ENCODE peak calls at places on chromosomes 6 and 20, in nine cellular contexts. One of them, this sample, is unnamed.

GRCh38 chr6:6738108-6738507 is 149.6 kb downstream of the LY86 start:
- DNase-seq in activated T-helper 2 cell treated with anti-CD3 and anti-CD28 coated beads, Interferon-gamma antibody, Interleukin-2, Interleukin-4, amounts not matched to agents 10 μg/mL and 5 μg/mL and 100 μg/mL, durations not matched to agents 14 hours and 24 hours and 36 hours: no peak
- DNase-seq in C1 segment of cervical spinal cord: no peak
- DNase-seq in stimulated activated CD4-positive, alpha-beta T cell treated with anti-CD3 and anti-CD28 coated beads, Interleukin-1b, Interleukin-23, amount 100 ng/mL, for 48 hours: no peak
- DNase-seq in retina: no peak
- DNase-seq in NCI-H2029: no peak
- DNase-seq in kidney tubule cell: no peak
- DNase-seq in CMK: no peak
- DNase-seq in tibial artery: no peak
- DNase-seq in this sample: no peak

GRCh38 chr20:57707320-57707719 is 2.5 kb downstream of the PMEPA1 start:
- DNase-seq in activated T-helper 2 cell treated with anti-CD3 and anti-CD28 coated beads, Interferon-gamma antibody, Interleukin-2, Interleukin-4, amounts not matched to agents 10 μg/mL and 5 μg/mL and 100 μg/mL, durations not matched to agents 14 hours and 24 hours and 36 hours: no peak
- DNase-seq in C1 segment of cervical spinal cord: no peak
- DNase-seq in stimulated activated CD4-positive, alpha-beta T cell treated with anti-CD3 and anti-CD28 coated beads, Interleukin-1b, Interleukin-23, amount 100 ng/mL, for 48 hours: no peak
- DNase-seq in retina: no peak
- DNase-seq in NCI-H2029: no peak
- DNase-seq in kidney tubule cell: no peak
- DNase-seq in CMK: no peak
- DNase-seq in tibial artery: no peak
- DNase-seq in this sample: no peak

GRCh38 chr6:34259529-34260069 is 10.8 kb upstream of the SMIM29 start:
- DNase-seq in activated T-helper 2 cell treated with anti-CD3 and anti-CD28 coated beads, Interferon-gamma antibody, Interleukin-2, Interleukin-4, amounts not matched to agents 10 μg/mL and 5 μg/mL and 100 μg/mL, durations not matched to agents 14 hours and 24 hours and 36 hours: no peak
- DNase-seq in C1 segment of cervical spinal cord: no peak
- DNase-seq in stimulated activated CD4-positive, alpha-beta T cell treated with anti-CD3 and anti-CD28 coated beads, Interleukin-1b, Interleukin-23, amount 100 ng/mL, for 48 hours: no peak
- DNase-seq in retina: no peak
- DNase-seq in NCI-H2029: no peak
- DNase-seq in kidney tubule cell: no peak
- DNase-seq in CMK: no peak
- DNase-seq in tibial artery: no peak
- DNase-seq in this sample: no peak

GRCh38 chr6:34234667-34235604 is 1.7 kb upstream of the HMGA1 start:
- DNase-seq in activated T-helper 2 cell treated with anti-CD3 and anti-CD28 coated beads, Interferon-gamma antibody, Interleukin-2, Interleukin-4, amounts not matched to agents 10 μg/mL and 5 μg/mL and 100 μg/mL, durations not matched to agents 14 hours and 24 hours and 36 hours: no peak
- DNase-seq in C1 segment of cervical spinal cord: no peak
- DNase-seq in stimulated activated CD4-positive, alpha-beta T cell treated with anti-CD3 and anti-CD28 coated beads, Interleukin-1b, Interleukin-23, amount 100 ng/mL, for 48 hours: peak; percentile 60
- DNase-seq in retina: peak; percentile 80
- DNase-seq in NCI-H2029: no peak
- DNase-seq in kidney tubule cell: no peak
- DNase-seq in CMK: no peak
- DNase-seq in tibial artery: no peak
- DNase-seq in this sample: no peak

GRCh38 chr20:19690462-19690861 is 67.6 kb upstream of the RIN2 start:
- DNase-seq in activated T-helper 2 cell treated with anti-CD3 and anti-CD28 coated beads, Interferon-gamma antibody, Interleukin-2, Interleukin-4, amounts not matched to agents 10 μg/mL and 5 μg/mL and 100 μg/mL, durations not matched to agents 14 hours and 24 hours and 36 hours: no peak
- DNase-seq in C1 segment of cervical spinal cord: no peak
- DNase-seq in stimulated activated CD4-positive, alpha-beta T cell treated with anti-CD3 and anti-CD28 coated beads, Interleukin-1b, Interleukin-23, amount 100 ng/mL, for 48 hours: no peak
- DNase-seq in retina: no peak
- DNase-seq in NCI-H2029: no peak
- DNase-seq in kidney tubule cell: no peak
- DNase-seq in CMK: no peak
- DNase-seq in tibial artery: no peak
- DNase-seq in this sample: no peak

GRCh38 chr6:157077251-157077650 is 246.1 kb downstream of the TMEM242 start:
- DNase-seq in activated T-helper 2 cell treated with anti-CD3 and anti-CD28 coated beads, Interferon-gamma antibody, Interleukin-2, Interleukin-4, amounts not matched to agents 10 μg/mL and 5 μg/mL and 100 μg/mL, durations not matched to agents 14 hours and 24 hours and 36 hours: no peak
- DNase-seq in C1 segment of cervical spinal cord: no peak
- DNase-seq in stimulated activated CD4-positive, alpha-beta T cell treated with anti-CD3 and anti-CD28 coated beads, Interleukin-1b, Interleukin-23, amount 100 ng/mL, for 48 hours: no peak
- DNase-seq in retina: no peak
- DNase-seq in NCI-H2029: no peak
- DNase-seq in kidney tubule cell: no peak
- DNase-seq in CMK: no peak
- DNase-seq in tibial artery: no peak
- DNase-seq in this sample: no peak

GRCh38 chr6:52063584-52064400 is 23.6 kb downstream of the PKHD1 start:
- DNase-seq in activated T-helper 2 cell treated with anti-CD3 and anti-CD28 coated beads, Interferon-gamma antibody, Interleukin-2, Interleukin-4, amounts not matched to agents 10 μg/mL and 5 μg/mL and 100 μg/mL, durations not matched to agents 14 hours and 24 hours and 36 hours: peak; percentile 52
- DNase-seq in C1 segment of cervical spinal cord: no peak
- DNase-seq in stimulated activated CD4-positive, alpha-beta T cell treated with anti-CD3 and anti-CD28 coated beads, Interleukin-1b, Interleukin-23, amount 100 ng/mL, for 48 hours: peak; percentile 69
- DNase-seq in retina: peak; percentile 62
- DNase-seq in NCI-H2029: no peak
- DNase-seq in kidney tubule cell: peak; percentile 88
- DNase-seq in CMK: peak; percentile 34
- DNase-seq in tibial artery: no peak
- DNase-seq in this sample: no peak

GRCh38 chr6:106908386-106908840 is 66.1 kb downstream of the CD24 start:
- DNase-seq in activated T-helper 2 cell treated with anti-CD3 and anti-CD28 coated beads, Interferon-gamma antibody, Interleukin-2, Interleukin-4, amounts not matched to agents 10 μg/mL and 5 μg/mL and 100 μg/mL, durations not matched to agents 14 hours and 24 hours and 36 hours: no peak
- DNase-seq in C1 segment of cervical spinal cord: no peak
- DNase-seq in stimulated activated CD4-positive, alpha-beta T cell treated with anti-CD3 and anti-CD28 coated beads, Interleukin-1b, Interleukin-23, amount 100 ng/mL, for 48 hours: no peak
- DNase-seq in retina: no peak
- DNase-seq in NCI-H2029: no peak
- DNase-seq in kidney tubule cell: peak; percentile 93
- DNase-seq in CMK: no peak
- DNase-seq in tibial artery: no peak
- DNase-seq in this sample: no peak

GRCh38 chr20:50291428-50292323 is 101.0 kb downstream of the CEBPB start:
- DNase-seq in activated T-helper 2 cell treated with anti-CD3 and anti-CD28 coated beads, Interferon-gamma antibody, Interleukin-2, Interleukin-4, amounts not matched to agents 10 μg/mL and 5 μg/mL and 100 μg/mL, durations not matched to agents 14 hours and 24 hours and 36 hours: no peak
- DNase-seq in C1 segment of cervical spinal cord: no peak
- DNase-seq in stimulated activated CD4-positive, alpha-beta T cell treated with anti-CD3 and anti-CD28 coated beads, Interleukin-1b, Interleukin-23, amount 100 ng/mL, for 48 hours: no peak
- DNase-seq in retina: no peak
- DNase-seq in NCI-H2029: no peak
- DNase-seq in kidney tubule cell: no peak
- DNase-seq in CMK: no peak
- DNase-seq in tibial artery: no peak
- DNase-seq in this sample: no peak

This sample was measured in caudate nucleus.